ENCODE peak calls at places on chromosomes 13 and 19, in four cellular contexts. J is left ventricle myocardium inferior, C is heart left ventricle, V is cardiac muscle cell. S is an unnamed sample. For H3K36me3, the result is how much of the 10 kb centered on the place peaks cover.

GRCh38 chr13:102584423-102584822 is 12.4 kb upstream of the TPP2 start:
- DNase-seq in V (no peak), C (no peak), J (no peak), S (no peak)

GRCh38 chr19:52871466-52871865 is 14.0 kb upstream of the ZNF468 start:
- DNase-seq in V (no peak), C (no peak), J (no peak), S (no peak)

GRCh38 chr19:6248856-6249255 is 30.9 kb downstream of the MLLT1 start:
- DNase-seq in J (no peak), C (no peak), V (no peak), S (no peak)

GRCh38 chr13:19056984-19057490 is 124.6 kb downstream of the TUBA3C start:
- DNase-seq in J (no peak), V (no peak), C (no peak), S (no peak)

GRCh38 chr13:44629465-44630183 is 53.5 kb upstream of the TSC22D1 start:
- DNase-seq in V (no peak), C (no peak), J (no peak), S (no peak)

GRCh38 chr13:33272531-33273124 is 12.9 kb downstream of the STARD13 start:
- DNase-seq in C (no peak), V (no peak), J (no peak), S (no peak)

GRCh38 chr13:40476175-40476958 is 190.1 kb downstream of the FOXO1 start:
- DNase-seq in J (no peak), V (peak), C (no peak), S (no peak)

GRCh38 chr19:51712461-51713081 is 11.2 kb downstream of the HAS1 start:
- DNase-seq in V (no peak), J (no peak), C (no peak), S (no peak)

GRCh38 chr13:42047561-42048322 is 706 bp upstream of the DGKH start:
- DNase-seq in V (peak), J (peak), C (peak), S (peak)

GRCh38 chr13:30429235-30429634 is 6.9 kb downstream of the UBE2L5 start:
- DNase-seq in V (no peak), C (no peak), J (no peak), S (no peak)

GRCh38 chr13:30431269-30431950 is 9.1 kb downstream of the UBE2L5 start:
- DNase-seq in C (no peak), J (no peak), V (no peak), S (no peak)

DNA sequence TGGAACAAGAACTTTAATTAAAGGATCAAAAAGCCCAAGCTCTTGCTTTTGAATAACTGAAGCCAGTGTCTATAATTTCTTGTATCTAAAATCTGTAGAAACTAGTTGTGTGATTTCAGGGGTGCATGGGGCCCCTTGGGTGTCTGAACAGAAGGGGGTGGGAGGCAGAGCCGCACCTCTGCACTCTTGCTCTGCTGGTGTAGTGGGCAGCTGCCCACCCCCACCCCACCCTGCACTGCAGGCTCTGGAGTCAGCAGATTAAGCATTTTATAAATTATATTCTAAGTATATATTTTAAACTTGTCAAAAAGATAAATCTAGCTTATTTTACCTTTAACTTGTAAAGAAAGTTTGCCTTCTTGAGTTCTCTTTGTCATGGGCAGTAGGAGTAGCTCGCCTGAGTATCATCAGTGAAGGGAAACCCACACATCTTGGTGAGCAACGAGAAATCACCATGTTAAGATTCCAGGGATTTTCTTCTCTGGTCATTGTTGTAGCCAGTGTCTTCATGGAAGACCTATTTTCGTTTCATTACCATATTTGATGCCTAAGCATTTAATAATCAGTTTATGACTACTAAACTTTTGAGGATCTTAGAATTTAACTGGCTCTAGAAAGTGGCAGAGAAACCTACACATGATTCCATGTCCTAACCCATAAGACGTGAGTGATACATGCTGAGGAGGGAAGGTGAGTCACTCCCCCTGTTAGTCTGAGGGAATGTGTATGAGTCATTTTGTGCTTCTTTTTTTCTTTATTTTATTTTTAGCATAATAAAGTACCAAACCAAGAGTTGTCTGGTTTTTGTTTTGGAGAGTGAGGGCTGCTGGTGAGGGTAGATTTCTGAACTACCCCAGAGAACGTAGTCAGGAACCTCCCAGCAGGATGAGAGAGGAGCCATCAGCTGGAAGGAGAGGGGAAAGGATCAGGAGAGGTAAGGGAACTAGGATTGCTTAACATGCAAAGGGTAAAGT is 7.7 kb downstream of the UBE2L5 start:
- DNase-seq in C (no peak), V (no peak), J (no peak), S (no peak)
- H3K27ac ChIP-seq in C (no peak), V (no peak), J (no peak), S (peak)

DNA sequence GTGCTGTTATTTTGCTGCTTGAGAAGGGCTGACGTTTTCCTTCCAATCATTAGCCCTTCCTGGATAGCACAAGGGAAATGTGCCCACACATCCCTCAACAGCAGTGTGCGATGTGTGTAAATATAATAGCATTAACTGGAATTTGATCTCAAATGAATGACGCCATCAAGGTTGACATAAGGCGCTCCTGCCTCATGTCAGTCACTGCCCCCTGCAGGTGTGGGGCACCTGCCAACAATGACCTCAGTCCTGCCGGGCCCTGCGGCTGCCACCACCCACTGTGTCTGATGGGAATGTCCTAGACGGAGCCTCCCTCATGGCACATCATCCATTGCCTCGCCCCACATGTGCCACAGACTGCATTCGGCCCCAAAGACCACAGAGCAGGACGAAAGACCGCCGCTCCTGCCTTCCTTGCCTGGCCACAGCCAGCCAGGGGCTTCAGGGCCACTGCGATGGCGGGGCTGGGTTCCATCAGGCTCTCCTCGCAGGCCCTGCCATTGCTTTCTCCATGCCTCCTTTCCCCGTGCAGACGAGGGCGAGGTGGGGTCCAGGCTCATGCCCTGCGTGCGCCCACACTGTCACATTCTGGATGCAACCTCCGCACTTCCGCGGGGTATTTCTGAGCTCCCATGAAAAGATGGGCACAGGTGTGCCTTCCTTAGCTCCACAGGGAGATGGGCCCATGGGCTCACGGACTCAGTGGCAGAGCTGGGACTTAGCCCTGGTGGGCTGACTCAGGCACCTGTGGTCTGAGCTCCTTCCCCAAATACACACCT is 146.7 kb downstream of the SOX1 start:
- DNase-seq in J (no peak), V (no peak), C (no peak), S (no peak)
- TF ChIP-seq CTCF in J (no peak), V (no peak), C (no peak), S (no peak)

GRCh38 chr19:40257096-40257517 is 28.0 kb downstream of the AKT2 start:
- DNase-seq in J (peak), C (peak), V (no peak), S (no peak)

GRCh38 chr19:40253611-40254092 is 27.2 kb upstream of the CCNP start:
- DNase-seq in C (no peak), V (no peak), J (no peak), S (no peak)

GRCh38 chr19:40256511-40256910 is 28.6 kb downstream of the AKT2 start:
- DNase-seq in J (peak), C (no peak), V (no peak), S (no peak)

GRCh38 chr19:40254714-40255418 is 28.4 kb upstream of the CCNP start:
- DNase-seq in V (no peak), C (no peak), J (peak), S (no peak)

DNA sequence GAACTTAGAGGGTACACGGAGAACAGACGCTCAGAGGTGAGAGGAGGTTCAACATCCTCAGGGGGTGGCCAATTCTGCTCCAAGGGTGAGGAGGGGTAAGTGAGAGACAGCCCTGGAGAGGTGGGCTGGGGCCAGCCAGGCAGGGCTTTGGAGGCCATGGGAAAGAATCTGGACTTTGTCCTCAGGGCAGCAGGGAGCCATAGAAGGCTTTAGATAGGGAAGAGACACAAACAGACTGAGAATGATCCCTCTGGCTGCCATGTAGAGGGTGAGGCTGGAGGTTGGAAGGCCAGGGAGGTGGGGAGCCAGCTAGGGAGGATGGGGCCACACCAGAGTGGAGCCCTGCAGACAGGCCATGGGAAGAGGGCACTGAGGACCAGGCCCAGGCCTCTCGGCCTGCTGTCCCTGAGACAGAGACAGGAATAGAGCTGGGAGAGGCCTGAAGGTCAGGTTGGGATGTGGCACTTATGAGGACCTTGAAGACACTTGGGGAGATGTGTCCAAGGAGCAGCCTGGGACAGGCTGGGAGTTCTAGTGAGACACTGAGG is 29.2 kb upstream of the CCNP start:
- DNase-seq in C (no peak), J (peak), V (no peak), S (no peak)
- H3K36me3 ChIP-seq in C (half or more), J (half or more), V (under half), S (under half)

DNA sequence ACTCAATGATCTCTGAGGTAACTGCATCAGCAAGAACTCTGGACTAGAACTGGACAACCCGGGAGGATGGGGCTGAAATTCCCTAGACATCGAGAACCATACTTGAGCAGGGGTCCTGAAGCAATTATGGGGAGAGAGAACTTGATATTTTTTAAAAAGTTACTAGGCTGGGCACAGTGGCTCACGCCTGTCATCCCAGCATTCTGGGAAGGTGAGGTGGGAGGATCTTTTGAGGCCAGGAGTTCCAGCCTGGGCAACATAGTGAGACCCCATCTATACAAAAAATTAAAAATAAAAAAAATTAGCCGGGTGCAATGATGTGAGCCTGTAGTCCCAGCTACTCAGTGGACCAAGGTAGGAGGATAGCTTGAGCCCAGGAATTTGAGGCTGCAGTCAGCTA is 2.3 kb upstream of the DNAJB1 start:
- DNase-seq in J (no peak), C (no peak), V (no peak), S (no peak)
- H3K27ac ChIP-seq in J (no peak), C (no peak), V (no peak), S (peak)

GRCh38 chr13:38965281-38965680 is 25.4 kb downstream of the STOML3 start:
- DNase-seq in J (no peak), C (no peak), V (no peak), S (no peak)

GRCh38 chr13:38969187-38969586 is 21.4 kb downstream of the STOML3 start:
- DNase-seq in J (no peak), C (no peak), V (no peak), S (no peak)

GRCh38 chr13:38967446-38967845 is 23.2 kb downstream of the STOML3 start:
- DNase-seq in C (no peak), V (no peak), J (no peak), S (no peak)

DNA sequence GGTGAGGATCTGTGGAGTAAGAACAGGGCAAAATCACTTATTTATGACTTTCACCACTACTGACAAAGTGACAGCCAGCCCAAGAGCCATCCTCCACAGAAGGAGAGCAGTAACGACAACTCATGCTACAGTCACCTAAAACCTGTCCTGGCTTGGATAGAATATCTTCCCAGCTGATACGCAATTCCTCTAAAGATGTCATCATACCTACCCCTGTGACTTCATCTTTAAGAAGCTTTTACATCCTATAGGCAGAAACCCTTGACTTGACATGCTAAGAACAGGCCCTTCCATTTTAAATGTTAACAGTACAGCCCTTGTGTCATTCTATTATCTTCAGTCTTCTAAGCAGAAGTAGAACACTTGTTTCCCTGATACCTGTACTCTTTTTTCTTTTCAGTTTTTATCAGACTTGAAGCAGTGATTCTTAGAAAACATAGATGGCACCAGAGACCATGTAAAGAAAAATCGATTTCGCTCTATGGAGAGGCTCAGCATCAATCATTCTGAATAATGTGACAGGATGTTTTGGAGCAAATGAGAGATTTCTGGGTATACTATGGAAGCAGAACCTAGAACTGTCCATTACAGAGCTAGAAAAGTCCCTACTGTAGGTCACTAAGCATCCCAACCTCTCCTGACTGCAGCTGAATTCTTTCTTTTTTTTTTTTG is 20.1 kb downstream of the STOML3 start:
- DNase-seq in J (no peak), C (no peak), V (no peak), S (no peak)
- TF ChIP-seq CTCF in J (no peak), C (no peak), V (no peak), S (no peak)

GRCh38 chr19:2118438-2118837 is 21.7 kb downstream of the IZUMO4 start:
- DNase-seq in V (no peak), J (no peak), C (no peak), S (no peak)

GRCh38 chr19:2116507-2116906 is 19.8 kb downstream of the IZUMO4 start:
- DNase-seq in J (no peak), C (no peak), V (no peak), S (no peak)

GRCh38 chr19:2115911-2116426 is 19.3 kb downstream of the IZUMO4 start:
- DNase-seq in C (no peak), V (no peak), J (no peak), S (no peak)

GRCh38 chr19:2115324-2115723 is 18.6 kb downstream of the IZUMO4 start:
- DNase-seq in V (no peak), J (no peak), C (no peak), S (no peak)

DNA sequence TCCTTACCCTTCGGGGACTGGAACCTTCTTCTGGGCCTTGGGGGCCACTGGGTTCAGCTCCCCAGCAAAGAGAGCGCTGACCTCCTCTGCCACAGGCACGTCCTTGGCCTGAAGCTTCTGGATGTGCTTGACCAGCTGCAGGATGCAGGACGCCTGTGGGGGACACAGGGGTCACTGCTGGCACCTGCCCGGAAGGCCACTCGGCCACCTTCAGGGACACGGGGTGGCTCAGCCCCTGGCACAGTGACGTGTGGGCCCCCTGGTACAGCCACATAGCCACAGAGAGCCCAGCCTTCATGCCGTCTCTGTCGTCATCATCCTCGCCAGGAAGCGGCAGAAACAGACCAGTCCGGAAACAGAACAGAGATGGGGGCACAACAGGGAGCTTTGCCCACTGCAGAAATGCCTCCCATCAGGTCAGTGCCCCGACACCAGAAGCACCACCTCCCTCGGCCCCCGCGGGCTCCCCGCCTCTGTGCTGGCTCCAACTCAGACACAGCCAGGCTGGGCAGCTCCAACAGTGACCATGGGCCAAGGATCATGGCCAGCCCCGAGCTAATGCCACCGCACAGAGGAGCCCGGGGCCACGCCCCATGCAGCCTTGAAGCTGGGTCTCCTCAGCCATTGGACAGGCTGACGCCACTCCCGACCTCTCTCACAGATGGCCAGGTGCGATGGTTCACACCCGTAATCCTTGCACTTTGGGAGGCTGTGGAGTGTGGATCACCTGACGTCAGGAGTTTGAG is 20.7 kb downstream of the IZUMO4 start:
- DNase-seq in C (no peak), J (no peak), V (no peak), S (no peak)
- H3K36me3 ChIP-seq in C (half or more), J (half or more), V (half or more), S (half or more)

GRCh38 chr13:91540157-91540736 is 141.8 kb downstream of the GPC5 start:
- DNase-seq in C (no peak), V (peak), J (no peak), S (no peak)
- H3K27ac ChIP-seq in C (no peak), V (peak), J (no peak), S (no peak)

DNA sequence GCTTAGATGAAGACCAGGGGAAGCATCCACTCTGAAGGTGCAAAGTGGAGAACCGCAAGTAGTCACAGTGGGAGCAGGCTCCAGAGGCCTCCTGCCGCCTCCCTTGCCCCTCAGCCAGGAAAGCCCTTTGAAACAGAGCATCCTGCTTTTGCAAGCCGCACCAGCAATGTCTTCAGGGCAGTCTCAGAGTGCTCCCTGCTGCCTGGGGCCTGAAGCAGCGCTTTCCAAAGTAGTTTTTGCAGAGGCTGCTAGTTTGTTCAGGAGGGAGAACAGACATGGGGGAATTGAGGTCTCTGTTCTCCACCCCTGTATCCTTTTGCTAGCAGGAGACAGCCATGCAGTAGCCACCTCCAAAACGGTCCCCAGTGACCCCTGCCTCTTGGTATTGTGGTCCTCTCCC is 15.8 kb upstream of the POP4 start:
- DNase-seq in V (no peak), C (no peak), J (no peak), S (no peak)
- TF ChIP-seq CTCF in V (no peak), C (no peak), J (no peak), S (no peak)

S was measured in suprapubic skin.